ENCODE peak calls at places on chromosomes 2 and 18, in seven cellular contexts. J is fibroblast of the conjunctiva; B is nucleus accumbens; F is smooth muscle cell of the brain vasculature; U is erythroblast; C is activated CD8-positive, alpha-beta T cell treated with anti-CD3 and anti-CD28 coated beads for 36 hours; O is HEK293T. N is an unnamed sample.

GRCh38 chr2:235263205-235264120 is 230.4 kb upstream of the AGAP1 start:
- DNase-seq in J (peak), B (peak), F (peak), U (no peak), C (no peak), O (peak), N (no peak)

GRCh38 chr2:111057045-111057444 is 63.7 kb upstream of the BCL2L11 start:
- DNase-seq in J (no peak), B (no peak), F (no peak), U (no peak), C (no peak), O (no peak), N (no peak)

GRCh38 chr2:85445316-85446295 is 27.1 kb downstream of the SH2D6 start:
- DNase-seq in J (peak), B (peak), F (no peak), U (peak), C (no peak), O (no peak), N (no peak)

GRCh38 chr18:59520569-59520968 is 161.5 kb upstream of the LMAN1 start:
- DNase-seq in J (no peak), B (no peak), F (no peak), U (no peak), C (no peak), O (no peak), N (no peak)

GRCh38 chr2:101251844-101252407 is 760 bp upstream of the CNOT11 start:
- DNase-seq in J (peak), B (no peak), F (no peak), U (peak), C (peak), O (peak), N (peak)

GRCh38 chr2:225889452-225889851 is 489.9 kb downstream of the NYAP2 start:
- DNase-seq in J (peak), B (no peak), F (peak), U (peak), C (no peak), O (peak), N (no peak)

GRCh38 chr2:169069818-169070217 is 455 bp downstream of the DHRS9 start:
- DNase-seq in J (no peak), B (no peak), F (no peak), U (no peak), C (no peak), O (no peak), N (no peak)

GRCh38 chr2:201073071-201073470 is 1.3 kb downstream of the NDUFB3 start:
- DNase-seq in J (no peak), B (no peak), F (no peak), U (no peak), C (no peak), O (no peak), N (no peak)

GRCh38 chr2:5981241-5982055 is 289.3 kb downstream of the SOX11 start:
- DNase-seq in J (no peak), B (peak), F (peak), U (no peak), C (no peak), O (no peak), N (no peak)

GRCh38 chr2:15582153-15582552 is 9.5 kb upstream of the DDX1 start:
- DNase-seq in J (no peak), B (no peak), F (no peak), U (no peak), C (no peak), O (no peak), N (no peak)

GRCh38 chr18:63888473-63889190 is 1.1 kb downstream of the SERPINB2 start:
- DNase-seq in J (no peak), B (no peak), F (no peak), U (no peak), C (no peak), O (no peak), N (no peak)

GRCh38 chr18:48889115-48889941 is 61.4 kb downstream of the SMAD7 start:
- DNase-seq in J (no peak), B (no peak), F (no peak), U (no peak), C (no peak), O (no peak), N (no peak)

GRCh38 chr2:120264995-120265394 is 12.3 kb downstream of the RALB start:
- DNase-seq in J (no peak), B (no peak), F (no peak), U (no peak), C (no peak), O (no peak), N (no peak)

GRCh38 chr2:104897515-104898184 is 43.7 kb downstream of the POU3F3 start:
- DNase-seq in J (peak), B (no peak), F (no peak), U (no peak), C (no peak), O (no peak), N (no peak)

N was measured in Jurkat, Clone E6-1.